ENCODE peak calls at places on chromosomes 4 and X, in six cellular contexts. A is astrocyte, I is stomach, J is mammary epithelial cell, L is IMR-90, P is spleen. F is an unnamed sample.

GRCh38 chr4:58602701-58603359 is 1492.6 kb upstream of the IGFBP7 start:
- DNase-seq in J (no peak), P (no peak), I (no peak), A (no peak), L (no peak), F (no peak)

GRCh38 chr4:159368320-159368719 is 265.4 kb downstream of the RAPGEF2 start:
- DNase-seq in A (no peak), I (no peak), P (no peak), L (no peak), J (peak; percentile 53), F (no peak)

GRCh38 chr4:7813674-7814073 is 126.0 kb downstream of the AFAP1 start:
- DNase-seq in L (peak; percentile 93), I (no peak), P (no peak), A (peak; percentile 97), J (peak; percentile 47), F (peak; percentile 67)

GRCh38 chr4:152591361-152591760 is 55.5 kb upstream of the FBXW7 start:
- DNase-seq in J (peak; percentile 42), P (peak; percentile 79), A (peak; percentile 47), I (peak; percentile 61), L (peak; percentile 11), F (no peak)

GRCh38 chr4:78774395-78774794 is 1.8 kb upstream of the BMP2K start:
- DNase-seq in P (no peak), A (no peak), I (no peak), J (no peak), L (peak; percentile 49), F (no peak)

GRCh38 chrX:71954458-71954857 is 43.8 kb downstream of the NHSL2 start:
- DNase-seq in A (no peak), L (no peak), I (no peak), J (no peak), P (no peak), F (no peak)

GRCh38 chrX:118523920-118524319 is 28.3 kb downstream of the DOCK11 start:
- DNase-seq in P (no peak), I (no peak), A (no peak), L (no peak), J (no peak), F (no peak)

GRCh38 chrX:139120760-139121159 is 409.2 kb upstream of the FGF13 start:
- DNase-seq in P (no peak), A (peak; percentile 83), L (no peak), J (peak; percentile 59), I (no peak), F (peak; percentile 38)

GRCh38 chr4:151409470-151410313 is 716 bp downstream of the FHIP1A start:
- DNase-seq in P (peak; percentile 85), L (no peak), J (peak; percentile 96), A (no peak), I (peak; percentile 49), F (no peak)

GRCh38 chr4:172892300-172892699 is 276.3 kb upstream of the GALNT7 start:
- DNase-seq in L (peak; percentile 3), J (peak; percentile 25), P (no peak), A (no peak), I (no peak), F (no peak)

GRCh38 chr4:78809295-78809694 is 33.1 kb downstream of the BMP2K start:
- DNase-seq in J (no peak), I (no peak), L (no peak), P (no peak), A (no peak), F (no peak)

GRCh38 chr4:141669501-141669900 is 33.1 kb downstream of the IL15 start:
- DNase-seq in L (no peak), A (no peak), P (no peak), I (no peak), J (no peak), F (no peak)

GRCh38 chr4:53121304-53121865 is 244.5 kb downstream of the SCFD2 start:
- DNase-seq in A (no peak), P (no peak), I (no peak), L (no peak), J (no peak), F (no peak)

GRCh38 chr4:159503243-159503642 is 400.4 kb downstream of the RAPGEF2 start:
- DNase-seq in L (no peak), A (peak; percentile 39), I (no peak), P (no peak), J (no peak), F (no peak)

GRCh38 chr4:138734746-138735145 is 280.8 kb upstream of the NOCT start:
- DNase-seq in A (peak; percentile 66), P (no peak), J (no peak), I (no peak), L (peak; percentile 89), F (peak; percentile 21)

GRCh38 chr4:68736813-68737212 is 66.4 kb upstream of the UGT2B15 start:
- DNase-seq in I (no peak), P (no peak), L (no peak), A (no peak), J (no peak), F (no peak)

GRCh38 chrX:153774576-153775292 is 6.1 kb upstream of the SRPK3 start:
- DNase-seq in A (no peak), I (no peak), L (no peak), P (peak; percentile 64), J (no peak), F (no peak)

GRCh38 chrX:70478521-70478920 is 33.9 kb downstream of the DLG3 start:
- DNase-seq in L (no peak), I (no peak), A (no peak), P (no peak), J (no peak), F (no peak)

GRCh38 chr4:147678796-147679549 is 5.0 kb downstream of the PRMT9 start:
- DNase-seq in J (no peak), L (peak; percentile 41), P (no peak), A (no peak), I (no peak), F (no peak)

GRCh38 chr4:87007345-87008181 is 72.8 kb downstream of the AFF1 start:
- DNase-seq in L (peak; percentile 54), A (peak; percentile 43), J (peak; percentile 47), I (peak; percentile 59), P (peak; percentile 87), F (no peak)

GRCh38 chr4:94458682-94459081 is 6.9 kb downstream of the PDLIM5 start:
- DNase-seq in L (no peak), I (no peak), J (no peak), A (no peak), P (no peak), F (no peak)

GRCh38 chr4:157076578-157076947 is 613 bp downstream of the GLRB start:
- DNase-seq in A (no peak), P (no peak), J (no peak), I (no peak), L (no peak), F (no peak)

GRCh38 chr4:72842323-72842722 is 227.2 kb downstream of the COX18 start:
- DNase-seq in L (no peak), I (no peak), J (peak; percentile 6), A (peak; percentile 48), P (no peak), F (no peak)

GRCh38 chrX:111955916-111956315 is 79.9 kb downstream of the TRPC5OS start:
- DNase-seq in J (no peak), A (no peak), I (no peak), P (no peak), L (no peak), F (no peak)

GRCh38 chr4:89289312-89289711 is 18.3 kb downstream of the GPRIN3 start:
- DNase-seq in I (no peak), L (no peak), P (no peak), J (no peak), A (no peak), F (no peak)

GRCh38 chr4:38867478-38868054 is at the start of gene FAM114A1:
- DNase-seq in P (peak; percentile 93), L (peak; percentile 80), A (peak; percentile 67), I (peak; percentile 87), J (peak; percentile 70), F (no peak)

GRCh38 chr4:16090306-16090705 is 6.5 kb upstream of the PROM1 start:
- DNase-seq in I (no peak), A (no peak), P (no peak), L (no peak), J (peak; percentile 26), F (no peak)

GRCh38 chr4:16089156-16089555 is 5.3 kb upstream of the PROM1 start:
- DNase-seq in J (no peak), I (no peak), L (no peak), A (no peak), P (no peak), F (no peak)

GRCh38 chr4:16092682-16093319 is 9.0 kb upstream of the PROM1 start:
- DNase-seq in L (no peak), P (no peak), J (no peak), I (no peak), A (no peak), F (no peak)
- TF ChIP-seq CTCF in L (no peak), P (no peak), J (no peak), I (no peak), A (no peak), F (no peak)

DNA sequence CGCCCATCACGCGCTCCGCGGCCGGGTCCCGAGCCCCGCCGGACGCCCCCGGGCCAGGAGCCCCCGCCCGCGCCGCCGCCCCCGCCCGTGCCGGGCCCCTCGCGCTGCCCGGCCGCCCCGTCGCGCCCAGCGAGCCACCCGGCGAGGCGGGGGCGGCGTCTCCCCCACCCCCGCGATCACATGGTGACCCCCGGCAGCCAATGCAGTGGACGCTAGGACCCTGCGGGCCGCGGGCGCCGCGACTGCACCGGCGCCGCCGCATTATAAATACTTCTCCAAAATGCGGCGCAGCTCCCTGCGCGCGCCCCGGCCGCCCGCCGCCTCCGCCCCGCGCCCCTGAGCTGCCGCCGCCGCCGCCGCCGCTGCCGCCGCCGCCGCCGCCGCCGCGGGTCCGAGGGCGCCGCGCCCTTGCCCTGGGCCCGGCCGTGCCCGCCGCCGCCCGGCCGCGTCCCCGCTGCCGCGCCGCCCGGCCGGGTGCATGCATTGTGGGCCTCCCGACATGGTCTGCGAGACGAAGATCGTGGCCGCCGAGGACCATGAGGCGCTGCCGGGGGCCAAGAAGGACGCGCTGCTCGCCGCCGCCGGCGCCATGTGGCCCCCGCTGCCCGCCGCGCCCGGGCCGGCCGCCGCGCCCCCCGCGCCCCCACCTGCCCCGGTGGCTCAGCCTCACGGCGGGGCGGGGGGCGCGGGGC is at the start of gene NAT8L:
- DNase-seq in A (no peak), J (no peak), I (no peak), P (no peak), L (no peak), F (no peak)
- H3K4me3 ChIP-seq in A (no peak within 1 kb of the TSS), J (peak within 1 kb of the TSS; percentile 22), I (peak within 1 kb of the TSS; percentile 52), P (peak within 1 kb of the TSS; percentile 34), L (peak within 1 kb of the TSS; percentile 47), F (peak within 1 kb of the TSS; percentile 43)

GRCh38 chrX:40683245-40683644 is 35.9 kb upstream of the CXorf38 start:
- DNase-seq in A (peak; percentile 1), J (no peak), L (no peak), I (no peak), P (no peak), F (no peak)
- H3K36me3 ChIP-seq in A (peaks cover 11% of the 10 kb centered on the region), J (peaks cover 3% of the 10 kb centered on the region), L (peaks cover 15% of the 10 kb centered on the region), I (peaks cover 52% of the 10 kb centered on the region), P (peaks cover 43% of the 10 kb centered on the region), F (no peaks in the 10 kb centered on the region)

GRCh38 chrX:57821703-57822375 is 88.4 kb downstream of the ZXDA start:
- DNase-seq in L (peak; percentile 55), J (peak; percentile 35), I (no peak), P (no peak), A (peak; percentile 16), F (no peak)

GRCh38 chrX:57822398-57822797 is 87.9 kb downstream of the ZXDA start:
- DNase-seq in L (no peak), A (no peak), J (no peak), P (no peak), I (no peak), F (no peak)

DNA sequence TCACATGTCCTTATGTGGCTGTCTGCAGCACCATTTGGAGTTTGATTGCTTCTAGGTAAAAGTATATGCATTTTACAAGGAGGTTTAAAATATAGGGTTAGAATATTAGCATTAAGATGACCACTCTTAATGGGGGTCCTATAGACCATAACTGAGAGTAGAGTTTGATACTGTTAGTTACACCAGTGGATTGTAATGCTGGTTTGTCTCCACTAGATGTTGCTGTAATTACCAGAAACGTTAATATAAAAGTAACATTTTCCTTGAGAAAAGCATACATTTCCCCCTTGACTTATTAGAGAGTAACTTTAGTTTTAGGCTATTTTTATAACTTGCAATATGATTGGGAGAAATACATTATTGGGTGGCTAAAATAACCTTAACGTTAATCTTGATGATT is 93.0 kb downstream of the ZXDA start:
- DNase-seq in J (no peak), A (no peak), L (no peak), I (no peak), P (no peak), F (no peak)
- TF ChIP-seq CTCF in J (peak; percentile 64), A (peak; percentile 4), L (peak; percentile 51), I (no peak), P (no peak), F (no peak)

F was measured in kidney epithelial cell.